ENCODE peak calls at places on chromosomes 4 and X, in ten cellular contexts. P, L, S, K, I, G, J, R, Y and B are unnamed samples.

GRCh38 chr4:31530555-31530954 is 810.4 kb downstream of the PCDH7 start:
- DNase-seq in P (no peak), K (no peak), G (no peak), S (no peak), R (no peak), J (no peak), Y (no peak), L (no peak), I (no peak), B (no peak)

GRCh38 chr4:188439641-188440311 is 300.5 kb downstream of the TRIML1 start:
- DNase-seq in J (no peak), G (peak), R (no peak), I (no peak), Y (peak), L (no peak), K (no peak), S (peak), P (peak), B (peak)

GRCh38 chr4:178471385-178471784 is 1029.1 kb upstream of the AGA start:
- DNase-seq in G (no peak), Y (no peak), I (no peak), J (no peak), P (no peak), S (no peak), L (no peak), K (no peak), R (no peak), B (no peak)

GRCh38 chr4:143367863-143368262 is 31.2 kb downstream of the GAB1 start:
- DNase-seq in Y (no peak), K (no peak), S (no peak), J (no peak), L (no peak), G (no peak), P (no peak), I (no peak), R (no peak), B (no peak)

GRCh38 chr4:74123065-74123728 is 24.2 kb upstream of the CXCL2 start:
- DNase-seq in R (peak), Y (no peak), P (no peak), L (no peak), J (no peak), S (peak), K (no peak), G (no peak), I (no peak), B (no peak)

GRCh38 chr4:2927696-2928075 is 35.5 kb downstream of the NOP14 start:
- DNase-seq in P (no peak), K (no peak), J (no peak), I (no peak), R (no peak), L (peak), Y (no peak), G (no peak), S (no peak), B (no peak)

GRCh38 chr4:40316333-40316781 is 18.8 kb upstream of the CHRNA9 start:
- DNase-seq in J (peak), I (peak), S (peak), Y (no peak), P (no peak), L (no peak), K (no peak), G (peak), R (peak), B (peak)

GRCh38 chr4:177505171-177505615 is 63.0 kb upstream of the AGA start:
- DNase-seq in R (no peak), I (no peak), K (no peak), J (no peak), P (no peak), L (no peak), G (no peak), S (no peak), Y (no peak), B (no peak)

GRCh38 chrX:109632906-109633504 is 8.0 kb upstream of the KCNE5 start:
- DNase-seq in I (no peak), P (no peak), J (no peak), S (peak), R (peak), L (no peak), G (peak), K (no peak), Y (no peak), B (no peak)

GRCh38 chr4:184331155-184331995 is 113.7 kb upstream of the ENPP6 start:
- DNase-seq in Y (no peak), G (no peak), P (peak), R (no peak), J (no peak), L (no peak), S (peak), K (no peak), I (no peak), B (no peak)

GRCh38 chr4:4386736-4387392 is at the start of gene NSG1:
- DNase-seq in L (peak), P (no peak), R (peak), J (no peak), K (no peak), G (no peak), S (no peak), Y (no peak), I (peak), B (peak)

GRCh38 chr4:53055274-53055673 is 193.2 kb downstream of the RASL11B start:
- DNase-seq in P (no peak), Y (peak), I (no peak), K (no peak), S (peak), J (no peak), G (no peak), R (peak), L (no peak), B (peak)

GRCh38 chr4:128721896-128722295 is 87.6 kb upstream of the JADE1 start:
- DNase-seq in R (no peak), L (no peak), S (no peak), K (no peak), P (no peak), G (no peak), I (no peak), Y (no peak), J (no peak), B (no peak)

GRCh38 chrX:17692709-17693346 is 44.5 kb upstream of the SCML1 start:
- DNase-seq in R (peak), K (no peak), G (no peak), L (no peak), S (peak), J (no peak), I (no peak), P (no peak), Y (no peak), B (peak)

GRCh38 chrX:41051303-41051702 is 33.9 kb upstream of the USP9X start:
- DNase-seq in Y (no peak), G (no peak), L (no peak), R (peak), J (no peak), S (no peak), I (no peak), K (no peak), P (no peak), B (no peak)

GRCh38 chr4:142823796-142824195 is 22.3 kb downstream of the INPP4B start:
- DNase-seq in R (no peak), K (no peak), P (no peak), S (no peak), Y (no peak), I (no peak), L (no peak), G (no peak), J (no peak), B (no peak)

GRCh38 chr4:83993774-83994173 is 457.9 kb downstream of the GPAT3 start:
- DNase-seq in K (no peak), J (no peak), G (no peak), S (no peak), I (no peak), L (no peak), P (no peak), R (peak), Y (no peak), B (no peak)

GRCh38 chrX:103664363-103664762 is 22.1 kb downstream of the MORF4L2 start:
- DNase-seq in S (no peak), G (no peak), Y (no peak), I (no peak), L (no peak), K (no peak), J (no peak), P (no peak), R (no peak), B (no peak)

GRCh38 chr4:185011408-185011807 is 6.9 kb upstream of the HELT start:
- DNase-seq in L (peak), R (peak), G (peak), I (no peak), J (no peak), K (no peak), Y (peak), S (no peak), P (no peak), B (no peak)

GRCh38 chrX:53716328-53717088 is 30.0 kb upstream of the HUWE1 start:
- DNase-seq in L (peak), Y (no peak), G (no peak), I (peak), S (peak), J (no peak), R (peak), P (no peak), K (no peak), B (no peak)

GRCh38 chrX:115689931-115690330 is 129.0 kb downstream of the PLS3 start:
- DNase-seq in R (peak), G (no peak), S (no peak), I (no peak), L (no peak), K (no peak), P (no peak), J (no peak), Y (no peak), B (no peak)

GRCh38 chrX:2409796-2410195 is 91.0 kb downstream of the DHRSX start:
- DNase-seq in I (no peak), K (no peak), R (no peak), S (no peak), J (no peak), P (no peak), G (no peak), Y (no peak), L (no peak), B (no peak)

GRCh38 chr4:187668683-187669082 is 326.9 kb upstream of the ZFP42 start:
- DNase-seq in L (no peak), Y (no peak), G (no peak), R (peak), J (no peak), I (no peak), P (no peak), S (peak), K (no peak), B (peak)

GRCh38 chr4:74189331-74190043 is 31.6 kb downstream of the MTHFD2L start:
- DNase-seq in I (no peak), R (peak), S (peak), K (no peak), G (peak), J (peak), Y (no peak), L (no peak), P (peak), B (no peak)